ENCODE peak calls at places on chromosomes 11 and 22, in six cellular contexts. One of them, this sample, is unnamed.

GRCh38 chr22:36510384-36510783 is 3.5 kb upstream of the FOXRED2 start:
- DNase-seq in KBM-7: no peak
- DNase-seq in heart right ventricle: no peak
- DNase-seq in stimulated activated CD8-positive, alpha-beta memory T cell treated with anti-CD3 and anti-CD28 coated beads, Interleukin-4, amount 100 ng/mL, for 24 hours: no peak
- DNase-seq in stimulated activated CD4-positive, alpha-beta T cell treated with anti-CD3 and anti-CD28 coated beads, Interleukin-15, amount 100 ng/mL, for 48 hours: no peak
- DNase-seq in effector CD4-positive, alpha-beta T cell: no peak
- DNase-seq in this sample: no peak

GRCh38 chr11:62217191-62217748 is 8.8 kb downstream of the SCGB2A1 start:
- DNase-seq in KBM-7: peak
- DNase-seq in heart right ventricle: no peak
- DNase-seq in stimulated activated CD8-positive, alpha-beta memory T cell treated with anti-CD3 and anti-CD28 coated beads, Interleukin-4, amount 100 ng/mL, for 24 hours: no peak
- DNase-seq in stimulated activated CD4-positive, alpha-beta T cell treated with anti-CD3 and anti-CD28 coated beads, Interleukin-15, amount 100 ng/mL, for 48 hours: no peak
- DNase-seq in effector CD4-positive, alpha-beta T cell: no peak
- DNase-seq in this sample: no peak

GRCh38 chr11:20530942-20531703 is 68.3 kb upstream of the SLC6A5 start:
- DNase-seq in KBM-7: no peak
- DNase-seq in heart right ventricle: no peak
- DNase-seq in stimulated activated CD8-positive, alpha-beta memory T cell treated with anti-CD3 and anti-CD28 coated beads, Interleukin-4, amount 100 ng/mL, for 24 hours: no peak
- DNase-seq in stimulated activated CD4-positive, alpha-beta T cell treated with anti-CD3 and anti-CD28 coated beads, Interleukin-15, amount 100 ng/mL, for 48 hours: no peak
- DNase-seq in effector CD4-positive, alpha-beta T cell: no peak
- DNase-seq in this sample: no peak

GRCh38 chr11:73244589-73245240 is 26.6 kb downstream of the P2RY2 start:
- DNase-seq in KBM-7: no peak
- DNase-seq in heart right ventricle: no peak
- DNase-seq in stimulated activated CD8-positive, alpha-beta memory T cell treated with anti-CD3 and anti-CD28 coated beads, Interleukin-4, amount 100 ng/mL, for 24 hours: no peak
- DNase-seq in stimulated activated CD4-positive, alpha-beta T cell treated with anti-CD3 and anti-CD28 coated beads, Interleukin-15, amount 100 ng/mL, for 48 hours: no peak
- DNase-seq in effector CD4-positive, alpha-beta T cell: no peak
- DNase-seq in this sample: no peak

GRCh38 chr11:15073361-15074205 is at the start of gene CALCB:
- DNase-seq in KBM-7: no peak
- DNase-seq in heart right ventricle: no peak
- DNase-seq in stimulated activated CD8-positive, alpha-beta memory T cell treated with anti-CD3 and anti-CD28 coated beads, Interleukin-4, amount 100 ng/mL, for 24 hours: peak
- DNase-seq in stimulated activated CD4-positive, alpha-beta T cell treated with anti-CD3 and anti-CD28 coated beads, Interleukin-15, amount 100 ng/mL, for 48 hours: no peak
- DNase-seq in effector CD4-positive, alpha-beta T cell: no peak
- DNase-seq in this sample: no peak

GRCh38 chr11:5531053-5531831 is 14.7 kb upstream of the UBQLNL start:
- DNase-seq in KBM-7: no peak
- DNase-seq in heart right ventricle: no peak
- DNase-seq in stimulated activated CD8-positive, alpha-beta memory T cell treated with anti-CD3 and anti-CD28 coated beads, Interleukin-4, amount 100 ng/mL, for 24 hours: no peak
- DNase-seq in stimulated activated CD4-positive, alpha-beta T cell treated with anti-CD3 and anti-CD28 coated beads, Interleukin-15, amount 100 ng/mL, for 48 hours: no peak
- DNase-seq in effector CD4-positive, alpha-beta T cell: no peak
- DNase-seq in this sample: no peak

GRCh38 chr11:56842829-56843794 is 94.6 kb upstream of the OR9G4 start:
- DNase-seq in KBM-7: no peak
- DNase-seq in heart right ventricle: no peak
- DNase-seq in stimulated activated CD8-positive, alpha-beta memory T cell treated with anti-CD3 and anti-CD28 coated beads, Interleukin-4, amount 100 ng/mL, for 24 hours: no peak
- DNase-seq in stimulated activated CD4-positive, alpha-beta T cell treated with anti-CD3 and anti-CD28 coated beads, Interleukin-15, amount 100 ng/mL, for 48 hours: no peak
- DNase-seq in effector CD4-positive, alpha-beta T cell: no peak
- DNase-seq in this sample: no peak

GRCh38 chr11:103024086-103024485 is 67.9 kb downstream of the DCUN1D5 start:
- DNase-seq in KBM-7: no peak
- DNase-seq in heart right ventricle: no peak
- DNase-seq in stimulated activated CD8-positive, alpha-beta memory T cell treated with anti-CD3 and anti-CD28 coated beads, Interleukin-4, amount 100 ng/mL, for 24 hours: no peak
- DNase-seq in stimulated activated CD4-positive, alpha-beta T cell treated with anti-CD3 and anti-CD28 coated beads, Interleukin-15, amount 100 ng/mL, for 48 hours: no peak
- DNase-seq in effector CD4-positive, alpha-beta T cell: no peak
- DNase-seq in this sample: no peak

GRCh38 chr22:30694171-30694637 is 470 bp upstream of the OSBP2 start:
- DNase-seq in KBM-7: peak
- DNase-seq in heart right ventricle: peak
- DNase-seq in stimulated activated CD8-positive, alpha-beta memory T cell treated with anti-CD3 and anti-CD28 coated beads, Interleukin-4, amount 100 ng/mL, for 24 hours: peak
- DNase-seq in stimulated activated CD4-positive, alpha-beta T cell treated with anti-CD3 and anti-CD28 coated beads, Interleukin-15, amount 100 ng/mL, for 48 hours: no peak
- DNase-seq in effector CD4-positive, alpha-beta T cell: peak
- DNase-seq in this sample: peak

GRCh38 chr11:114989536-114989935 is 311.2 kb downstream of the NXPE2 start:
- DNase-seq in KBM-7: no peak
- DNase-seq in heart right ventricle: no peak
- DNase-seq in stimulated activated CD8-positive, alpha-beta memory T cell treated with anti-CD3 and anti-CD28 coated beads, Interleukin-4, amount 100 ng/mL, for 24 hours: no peak
- DNase-seq in stimulated activated CD4-positive, alpha-beta T cell treated with anti-CD3 and anti-CD28 coated beads, Interleukin-15, amount 100 ng/mL, for 48 hours: no peak
- DNase-seq in effector CD4-positive, alpha-beta T cell: no peak
- DNase-seq in this sample: no peak